ENCODE peak calls at places on chromosomes 3 and 15, in ten cellular contexts. B is sigmoid colon, X is breast epithelium, Z is SK-N-SH, L is foreskin fibroblast, V is HCT116, R is AG09309, Q is right cardiac atrium, O is coronary artery, M is ovary. E is an unnamed sample.

GRCh38 chr15:57727031-57727430 is 20.5 kb downstream of the POLR2M start:
- DNase-seq in M (no peak), V (no peak), Z (no peak), Q (no peak), L (peak), B (no peak), R (no peak), X (no peak), O (no peak), E (no peak)

GRCh38 chr3:184786271-184787010 is 25.5 kb upstream of the VPS8 start:
- DNase-seq in O (peak), X (peak), Q (peak), R (peak), Z (peak), V (no peak), B (peak), L (peak), M (peak), E (no peak)

GRCh38 chr3:114408763-114409162 is 114.9 kb downstream of the TIGIT start:
- DNase-seq in B (no peak), R (no peak), Z (peak), X (no peak), L (no peak), O (no peak), Q (peak), M (peak), V (no peak), E (no peak)

GRCh38 chr15:28110416-28110975 is 11.4 kb upstream of the OCA2 start:
- DNase-seq in Q (no peak), M (peak), X (no peak), L (no peak), V (no peak), O (no peak), Z (no peak), R (no peak), B (peak), E (no peak)

GRCh38 chr3:134877788-134878187 is 82.7 kb downstream of the EPHB1 start:
- DNase-seq in Z (no peak), Q (no peak), B (no peak), R (no peak), X (no peak), M (no peak), V (no peak), L (no peak), O (no peak), E (no peak)

GRCh38 chr3:54826255-54826691 is 101.6 kb downstream of the LRTM1 start:
- DNase-seq in Q (no peak), L (peak), B (no peak), O (no peak), X (no peak), M (no peak), Z (no peak), R (peak), V (no peak), E (no peak)

GRCh38 chr15:38624248-38625214 is 59.9 kb upstream of the RASGRP1 start:
- DNase-seq in M (no peak), O (no peak), B (no peak), Q (no peak), Z (no peak), R (no peak), X (no peak), V (no peak), L (no peak), E (no peak)

GRCh38 chr15:52462806-52463360 is 65.8 kb downstream of the MYO5A start:
- DNase-seq in Q (no peak), V (no peak), Z (no peak), B (no peak), L (no peak), X (no peak), O (no peak), M (no peak), R (no peak), E (no peak)

GRCh38 chr15:89416339-89417183 is 79.8 kb downstream of the RHCG start:
- DNase-seq in Q (no peak), V (peak), B (no peak), O (no peak), M (peak), L (no peak), R (no peak), X (no peak), Z (peak), E (peak)

GRCh38 chr3:53255360-53255774 is 455 bp downstream of the TKT start:
- DNase-seq in X (no peak), V (no peak), L (no peak), O (no peak), M (peak), Q (peak), Z (no peak), R (no peak), B (no peak), E (peak)

GRCh38 chr3:65356331-65357286 is 668.8 kb upstream of the ADAMTS9 start:
- DNase-seq in O (no peak), V (no peak), Z (peak), L (peak), M (peak), R (no peak), Q (peak), B (no peak), X (no peak), E (peak)

GRCh38 chr3:100420885-100421284 is 19.5 kb downstream of the LNP1 start:
- DNase-seq in O (no peak), B (no peak), R (no peak), Z (no peak), V (no peak), M (no peak), Q (no peak), X (no peak), L (no peak), E (no peak)

GRCh38 chr15:65044724-65045481 is at the start of gene SLC51B:
- DNase-seq in M (no peak), R (no peak), V (no peak), B (peak), X (no peak), O (no peak), Z (no peak), Q (peak), L (peak), E (peak)

GRCh38 chr3:67688231-67688630 is 33.8 kb upstream of the SUCLG2 start:
- DNase-seq in M (no peak), Q (no peak), L (no peak), X (no peak), V (no peak), Z (no peak), R (no peak), O (no peak), B (no peak), E (no peak)

GRCh38 chr3:40920041-40920440 is 279.3 kb upstream of the CTNNB1 start:
- DNase-seq in V (no peak), L (no peak), M (no peak), B (no peak), R (no peak), X (no peak), O (peak), Q (no peak), Z (no peak), E (no peak)

GRCh38 chr15:99619712-99620111 is 53.9 kb downstream of the MEF2A start:
- DNase-seq in O (no peak), B (no peak), X (no peak), Q (no peak), V (no peak), M (no peak), L (no peak), R (peak), Z (no peak), E (no peak)

GRCh38 chr15:89003865-89004725 is 84.2 kb upstream of the ABHD2 start:
- DNase-seq in B (no peak), M (no peak), Q (peak), L (no peak), V (no peak), X (no peak), Z (peak), R (no peak), O (no peak), E (no peak)

GRCh38 chr3:113249111-113249510 is 37.8 kb downstream of the BOC start:
- DNase-seq in X (peak), B (peak), Z (peak), L (peak), R (peak), Q (no peak), V (no peak), O (no peak), M (no peak), E (no peak)

GRCh38 chr3:72270072-72270611 is 485.2 kb upstream of the PROK2 start:
- DNase-seq in O (peak), L (peak), X (peak), M (peak), B (peak), R (peak), Z (no peak), V (peak), Q (peak), E (peak)

GRCh38 chr3:107718547-107718946 is 195.8 kb downstream of the BBX start:
- DNase-seq in B (no peak), X (no peak), Z (no peak), L (no peak), M (no peak), Q (no peak), R (no peak), O (no peak), V (no peak), E (no peak)

GRCh38 chr3:127147291-127147905 is 45.5 kb upstream of the PRR23E start:
- DNase-seq in R (no peak), B (no peak), Z (no peak), X (no peak), Q (no peak), V (no peak), L (no peak), O (no peak), M (no peak), E (no peak)

GRCh38 chr3:53550005-53550620 is 55.7 kb downstream of the CACNA1D start:
- DNase-seq in X (no peak), R (no peak), M (no peak), L (no peak), O (no peak), B (no peak), Z (no peak), V (no peak), Q (no peak), E (no peak)

GRCh38 chr3:139301183-139301582 is 42.6 kb upstream of the MRPS22 start:
- DNase-seq in Q (no peak), M (no peak), V (no peak), B (no peak), L (no peak), X (no peak), Z (no peak), O (no peak), R (no peak), E (no peak)

GRCh38 chr15:60830479-60830878 is 351.5 kb upstream of the ICE2 start:
- DNase-seq in V (no peak), X (no peak), B (no peak), Q (no peak), L (peak), Z (no peak), M (no peak), O (no peak), R (peak), E (no peak)

GRCh38 chr3:78988324-78988723 is 779.5 kb downstream of the ROBO1 start:
- DNase-seq in B (no peak), V (no peak), X (no peak), L (peak), Z (peak), R (no peak), O (no peak), Q (no peak), M (no peak), E (no peak)

GRCh38 chr15:89399390-89400120 is 64.9 kb upstream of the POLG start:
- DNase-seq in L (no peak), B (no peak), Q (no peak), X (no peak), V (no peak), Z (peak), R (no peak), M (no peak), O (no peak), E (no peak)

GRCh38 chr3:14245240-14245639 is 66.6 kb downstream of the LSM3 start:
- DNase-seq in Q (no peak), R (no peak), M (no peak), L (no peak), Z (no peak), V (no peak), O (no peak), B (no peak), X (no peak), E (no peak)

GRCh38 chr15:88908697-88909621 is 4.2 kb downstream of the MFGE8 start:
- DNase-seq in O (peak), L (no peak), R (no peak), B (peak), Q (no peak), Z (no peak), V (no peak), M (peak), X (no peak), E (peak)

GRCh38 chr3:104785966-104786365 is 580.7 kb upstream of the ALCAM start:
- DNase-seq in V (no peak), L (peak), M (no peak), R (no peak), B (no peak), O (no peak), X (no peak), Z (no peak), Q (no peak), E (no peak)

GRCh38 chr3:11629716-11630115 is 14.0 kb downstream of the VGLL4 start:
- DNase-seq in L (no peak), O (no peak), Q (no peak), R (peak), M (no peak), V (no peak), X (no peak), Z (no peak), B (no peak), E (no peak)

GRCh38 chr15:97815841-97816240 is 144.7 kb upstream of the ARRDC4 start:
- DNase-seq in B (no peak), O (no peak), X (no peak), V (no peak), M (no peak), Q (no peak), L (no peak), R (no peak), Z (no peak), E (no peak)

DNA sequence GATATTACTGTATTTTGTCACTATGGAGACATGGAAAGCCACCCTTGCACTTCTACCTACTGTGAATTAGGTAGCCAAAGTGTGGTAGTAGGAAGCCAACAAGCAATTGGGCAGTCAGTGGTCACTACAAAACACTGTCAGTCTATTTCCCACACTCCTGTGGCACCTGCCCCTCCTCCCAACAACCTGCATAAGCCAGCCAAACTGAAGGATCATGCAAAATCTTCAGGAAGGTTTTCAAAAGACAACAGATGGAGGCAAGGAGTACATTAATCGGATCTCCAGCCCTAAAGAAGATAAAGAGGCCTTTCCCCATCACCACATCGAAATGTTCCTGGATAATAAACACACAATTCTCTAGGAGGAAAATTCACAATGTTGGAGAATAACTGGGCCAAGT is 11.9 kb downstream of the POMGNT2 start:
- DNase-seq in X (no peak), B (no peak), R (no peak), O (no peak), V (no peak), Q (no peak), M (no peak), L (no peak), Z (no peak), E (no peak)
- H3K4me3 ChIP-seq in X (no peak), B (no peak), R (no peak), O (no peak), V (no peak), Q (no peak), M (no peak), L (no peak), Z (no peak), E (no peak)

GRCh38 chr3:152290374-152290773 is 21.6 kb downstream of the MBNL1 start:
- DNase-seq in X (no peak), O (no peak), Q (no peak), V (no peak), M (no peak), B (no peak), Z (no peak), R (no peak), L (no peak), E (no peak)
- H3K4me3 ChIP-seq in X (no peak), O (peak), Q (no peak), V (no peak), M (no peak), B (no peak), Z (no peak), R (no peak), L (no peak), E (no peak)

GRCh38 chr3:124584245-124584551 is 146.1 kb upstream of the UMPS start:
- DNase-seq in V (no peak), L (no peak), O (no peak), R (no peak), X (no peak), Q (no peak), M (no peak), B (no peak), Z (no peak), E (no peak)
- H3K4me3 ChIP-seq in V (peak), L (peak), O (peak), R (peak), X (peak), Q (peak), M (peak), B (peak), Z (peak), E (peak)

GRCh38 chr3:34237946-34238345 is 439.5 kb downstream of the PDCD6IP start:
- DNase-seq in O (no peak), X (no peak), Z (no peak), L (no peak), Q (no peak), R (no peak), M (no peak), V (no peak), B (no peak), E (no peak)
- H3K4me3 ChIP-seq in O (no peak), X (no peak), Z (no peak), L (no peak), Q (no peak), R (no peak), M (no peak), V (no peak), B (no peak), E (no peak)

GRCh38 chr3:95343767-95344166 is 1280.9 kb downstream of the NSUN3 start:
- DNase-seq in R (no peak), Z (no peak), X (no peak), O (no peak), B (no peak), M (no peak), Q (no peak), V (no peak), L (no peak), E (no peak)
- H3K4me3 ChIP-seq in R (no peak), Z (no peak), X (no peak), O (no peak), B (no peak), M (no peak), Q (no peak), V (no peak), L (no peak), E (no peak)

DNA sequence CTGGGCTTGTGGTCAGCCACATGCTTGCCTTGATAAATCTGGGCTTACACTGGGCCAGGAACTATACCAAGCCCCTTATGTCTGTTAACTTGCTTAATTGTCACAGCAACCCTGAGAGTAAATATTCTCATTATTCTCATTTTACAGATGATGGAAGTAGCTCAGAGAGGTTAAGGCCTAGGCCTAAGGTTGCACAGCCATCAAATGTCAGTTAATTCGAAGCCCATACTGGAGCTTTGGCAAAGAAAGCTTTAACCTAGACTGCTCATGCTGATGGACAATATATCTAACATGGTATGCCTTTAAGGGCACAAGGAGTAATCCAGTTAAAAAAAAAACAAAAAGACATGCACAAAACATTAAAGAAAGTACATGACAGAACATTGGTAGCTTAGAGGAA is 220.1 kb downstream of the FEZF2 start:
- DNase-seq in Q (no peak), M (no peak), X (no peak), B (no peak), R (no peak), L (no peak), V (no peak), O (no peak), Z (no peak), E (no peak)
- H3K4me3 ChIP-seq in Q (no peak), M (no peak), X (no peak), B (no peak), R (no peak), L (no peak), V (no peak), O (no peak), Z (no peak), E (no peak)

GRCh38 chr15:79924379-79924778 is 27.6 kb upstream of the MTHFS start:
- DNase-seq in R (no peak), L (no peak), Q (no peak), M (peak), X (no peak), Z (no peak), V (no peak), O (no peak), B (no peak), E (peak)
- H3K4me3 ChIP-seq in R (peak), L (peak), Q (peak), M (peak), X (peak), Z (peak), V (peak), O (peak), B (peak), E (peak)

E was measured in upper lobe of right lung.